ENCODE peak calls at places on chromosome 17, in six cellular contexts. One of them, this sample, is unnamed.
A peak's percentile ranks its signal among the peaks of the same experiment; 100 is the strongest.

GRCh38 chr17:42321555-42321954 is 33.3 kb downstream of the STAT5A start:
- DNase-seq in neural progenitor cell: no peak
- DNase-seq in left ventricle myocardium inferior: no peak
- DNase-seq in endothelial cell: no peak
- DNase-seq in mucosa of descending colon: no peak
- DNase-seq in fibroblast of the aortic adventitia: no peak
- DNase-seq in this sample: no peak

GRCh38 chr17:52159159-52159809 is 770 bp upstream of the CA10 start:
- DNase-seq in mucosa of descending colon: no peak
- DNase-seq in neural progenitor cell: no peak
- DNase-seq in left ventricle myocardium inferior: no peak
- DNase-seq in endothelial cell: no peak
- DNase-seq in fibroblast of the aortic adventitia: no peak
- DNase-seq in this sample: no peak

GRCh38 chr17:48570325-48571023 is 7.7 kb downstream of the HOXB4 start:
- DNase-seq in mucosa of descending colon: no peak
- DNase-seq in fibroblast of the aortic adventitia: peak; percentile 61
- DNase-seq in neural progenitor cell: no peak
- DNase-seq in endothelial cell: no peak
- DNase-seq in left ventricle myocardium inferior: no peak
- DNase-seq in this sample: no peak

GRCh38 chr17:10777890-10778289 is 26.0 kb downstream of the TMEM238L start:
- DNase-seq in neural progenitor cell: no peak
- DNase-seq in left ventricle myocardium inferior: no peak
- DNase-seq in endothelial cell: no peak
- DNase-seq in mucosa of descending colon: peak; percentile 58
- DNase-seq in fibroblast of the aortic adventitia: no peak
- DNase-seq in this sample: no peak

GRCh38 chr17:20925091-20925490 is 117.7 kb downstream of the USP22 start:
- DNase-seq in neural progenitor cell: no peak
- DNase-seq in fibroblast of the aortic adventitia: peak; percentile 48
- DNase-seq in endothelial cell: no peak
- DNase-seq in mucosa of descending colon: no peak
- DNase-seq in left ventricle myocardium inferior: no peak
- DNase-seq in this sample: peak; percentile 41

GRCh38 chr17:58783380-58783779 is 27.7 kb downstream of the PPM1E start:
- DNase-seq in left ventricle myocardium inferior: no peak
- DNase-seq in neural progenitor cell: no peak
- DNase-seq in mucosa of descending colon: no peak
- DNase-seq in endothelial cell: no peak
- DNase-seq in fibroblast of the aortic adventitia: peak; percentile 14
- DNase-seq in this sample: peak; percentile 2

GRCh38 chr17:3556905-3557767 is 476 bp downstream of the TRPV3 start:
- DNase-seq in mucosa of descending colon: no peak
- DNase-seq in neural progenitor cell: no peak
- DNase-seq in fibroblast of the aortic adventitia: peak; percentile 4
- DNase-seq in endothelial cell: no peak
- DNase-seq in left ventricle myocardium inferior: no peak
- DNase-seq in this sample: no peak

GRCh38 chr17:82317394-82318168 is at the start of gene CD7:
- DNase-seq in mucosa of descending colon: no peak
- DNase-seq in left ventricle myocardium inferior: no peak
- DNase-seq in endothelial cell: no peak
- DNase-seq in fibroblast of the aortic adventitia: no peak
- DNase-seq in neural progenitor cell: no peak
- DNase-seq in this sample: no peak

GRCh38 chr17:80838381-80839345 is 153.0 kb upstream of the CHMP6 start:
- DNase-seq in neural progenitor cell: peak; percentile 58
- DNase-seq in mucosa of descending colon: no peak
- DNase-seq in endothelial cell: no peak
- DNase-seq in fibroblast of the aortic adventitia: no peak
- DNase-seq in left ventricle myocardium inferior: peak; percentile 11
- DNase-seq in this sample: no peak

GRCh38 chr17:9971991-9972390 is 66.9 kb upstream of the RCVRN start:
- DNase-seq in mucosa of descending colon: peak; percentile 83
- DNase-seq in left ventricle myocardium inferior: peak; percentile 83
- DNase-seq in neural progenitor cell: no peak
- DNase-seq in fibroblast of the aortic adventitia: peak; percentile 55
- DNase-seq in endothelial cell: no peak
- DNase-seq in this sample: peak; percentile 75

GRCh38 chr17:79595471-79595870 is 15.4 kb downstream of the RBFOX3 start:
- DNase-seq in mucosa of descending colon: no peak
- DNase-seq in endothelial cell: no peak
- DNase-seq in fibroblast of the aortic adventitia: no peak
- DNase-seq in neural progenitor cell: no peak
- DNase-seq in left ventricle myocardium inferior: no peak
- DNase-seq in this sample: no peak

GRCh38 chr17:62188713-62189112 is 123.6 kb upstream of the MED13 start:
- DNase-seq in left ventricle myocardium inferior: no peak
- DNase-seq in neural progenitor cell: peak; percentile 20
- DNase-seq in endothelial cell: no peak
- DNase-seq in fibroblast of the aortic adventitia: peak; percentile 6
- DNase-seq in mucosa of descending colon: peak; percentile 74
- DNase-seq in this sample: peak; percentile 78

GRCh38 chr17:42117397-42118125 is 3.6 kb downstream of the KAT2A start:
- DNase-seq in left ventricle myocardium inferior: no peak
- DNase-seq in fibroblast of the aortic adventitia: no peak
- DNase-seq in mucosa of descending colon: no peak
- DNase-seq in endothelial cell: no peak
- DNase-seq in neural progenitor cell: no peak
- DNase-seq in this sample: no peak

GRCh38 chr17:64022631-64023063 is 2.2 kb upstream of the ICAM2 start:
- DNase-seq in endothelial cell: no peak
- DNase-seq in left ventricle myocardium inferior: no peak
- DNase-seq in neural progenitor cell: no peak
- DNase-seq in mucosa of descending colon: no peak
- DNase-seq in fibroblast of the aortic adventitia: no peak
- DNase-seq in this sample: no peak

GRCh38 chr17:82767041-82767754 is 15.3 kb downstream of the TBCD start:
- DNase-seq in neural progenitor cell: peak; percentile 76
- DNase-seq in fibroblast of the aortic adventitia: peak; percentile 36
- DNase-seq in mucosa of descending colon: peak; percentile 89
- DNase-seq in left ventricle myocardium inferior: no peak
- DNase-seq in endothelial cell: peak; percentile 67
- DNase-seq in this sample: peak; percentile 66

GRCh38 chr17:78343433-78344201 is 16.3 kb downstream of the SOCS3 start:
- DNase-seq in mucosa of descending colon: peak; percentile 59
- DNase-seq in neural progenitor cell: no peak
- DNase-seq in endothelial cell: no peak
- DNase-seq in left ventricle myocardium inferior: no peak
- DNase-seq in fibroblast of the aortic adventitia: no peak
- DNase-seq in this sample: peak; percentile 20

GRCh38 chr17:78568051-78568450 is 9.1 kb downstream of the DNAH17 start:
- DNase-seq in fibroblast of the aortic adventitia: no peak
- DNase-seq in endothelial cell: no peak
- DNase-seq in left ventricle myocardium inferior: no peak
- DNase-seq in neural progenitor cell: no peak
- DNase-seq in mucosa of descending colon: no peak
- DNase-seq in this sample: peak; percentile 13

GRCh38 chr17:4490109-4490591 is 8.5 kb upstream of the SPNS2 start:
- DNase-seq in left ventricle myocardium inferior: no peak
- DNase-seq in fibroblast of the aortic adventitia: no peak
- DNase-seq in neural progenitor cell: no peak
- DNase-seq in mucosa of descending colon: no peak
- DNase-seq in endothelial cell: no peak
- DNase-seq in this sample: no peak

GRCh38 chr17:66904760-66905637 is 59.5 kb upstream of the CACNG4 start:
- DNase-seq in neural progenitor cell: no peak
- DNase-seq in mucosa of descending colon: no peak
- DNase-seq in left ventricle myocardium inferior: peak; percentile 19
- DNase-seq in fibroblast of the aortic adventitia: peak; percentile 84
- DNase-seq in endothelial cell: no peak
- DNase-seq in this sample: peak; percentile 59

GRCh38 chr17:41959336-41960095 is 7.1 kb upstream of the CNP start:
- DNase-seq in endothelial cell: peak; percentile 65
- DNase-seq in left ventricle myocardium inferior: no peak
- DNase-seq in fibroblast of the aortic adventitia: peak; percentile 73
- DNase-seq in neural progenitor cell: peak; percentile 58
- DNase-seq in mucosa of descending colon: no peak
- DNase-seq in this sample: peak; percentile 75

DNA sequence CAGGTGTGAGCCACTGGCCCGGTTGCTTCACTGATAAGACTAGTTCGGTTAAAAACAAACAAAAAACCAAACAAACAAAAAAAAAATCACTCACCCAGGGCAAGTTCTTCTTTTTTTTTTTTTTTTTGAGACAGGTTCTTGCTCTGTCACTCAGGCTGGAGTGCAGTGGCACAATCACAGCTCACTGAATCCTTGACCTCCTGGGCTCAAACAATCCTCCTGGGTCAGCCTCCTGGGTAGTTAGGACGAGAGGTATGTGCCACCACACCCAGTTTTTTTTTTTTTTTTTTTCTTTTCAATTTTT is 119.5 kb upstream of the CORO6 start:
- DNase-seq in left ventricle myocardium inferior: no peak
- DNase-seq in mucosa of descending colon: no peak
- DNase-seq in neural progenitor cell: no peak
- DNase-seq in fibroblast of the aortic adventitia: no peak
- DNase-seq in endothelial cell: no peak
- DNase-seq in this sample: no peak
- TF ChIP-seq CTCF in left ventricle myocardium inferior: no peak
- TF ChIP-seq CTCF in mucosa of descending colon: no peak
- TF ChIP-seq CTCF in neural progenitor cell: no peak
- TF ChIP-seq CTCF in fibroblast of the aortic adventitia: no peak
- TF ChIP-seq CTCF in endothelial cell: no peak
- TF ChIP-seq CTCF in this sample: no peak

DNA sequence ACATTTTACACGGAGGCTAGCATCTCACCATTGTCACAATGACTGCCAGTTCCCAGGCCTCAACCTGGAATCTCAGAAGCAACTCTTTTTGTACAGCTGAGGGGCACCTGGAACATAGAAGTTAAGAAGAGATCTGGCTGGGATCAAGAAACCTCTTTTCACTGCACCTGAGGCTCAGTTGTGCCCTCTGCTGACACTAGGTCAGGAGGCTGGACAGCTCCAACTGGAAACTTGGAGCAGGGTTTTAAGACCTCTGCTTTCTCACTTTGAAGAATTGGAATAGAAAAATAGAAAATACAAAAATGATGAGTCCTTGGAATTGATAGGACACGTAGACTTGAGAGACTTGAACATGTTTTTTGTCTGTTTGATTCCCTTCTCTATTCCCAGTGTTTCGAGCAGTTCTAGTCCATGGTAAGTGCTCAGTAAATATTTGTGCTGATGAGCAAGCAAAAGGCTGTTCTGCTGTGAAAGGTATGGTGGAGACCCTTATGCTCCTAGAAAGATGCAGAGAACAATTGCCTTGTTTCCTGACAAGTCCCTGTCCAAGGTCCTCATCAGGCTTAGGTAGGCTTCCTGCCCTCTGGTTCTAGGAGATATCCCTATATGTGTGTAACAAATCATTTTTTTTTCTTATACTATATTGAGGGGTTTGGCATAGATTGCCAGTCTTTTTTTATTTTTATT is 13.6 kb upstream of the PPM1D start:
- DNase-seq in left ventricle myocardium inferior: no peak
- DNase-seq in fibroblast of the aortic adventitia: peak; percentile 18
- DNase-seq in mucosa of descending colon: peak; percentile 11
- DNase-seq in endothelial cell: peak; percentile 30
- DNase-seq in neural progenitor cell: peak; percentile 54
- DNase-seq in this sample: peak; percentile 44
- TF ChIP-seq CTCF in left ventricle myocardium inferior: peak; percentile 43
- TF ChIP-seq CTCF in fibroblast of the aortic adventitia: peak; percentile 26
- TF ChIP-seq CTCF in mucosa of descending colon: no peak
- TF ChIP-seq CTCF in endothelial cell: no peak
- TF ChIP-seq CTCF in neural progenitor cell: peak; percentile 53
- TF ChIP-seq CTCF in this sample: peak; percentile 54

DNA sequence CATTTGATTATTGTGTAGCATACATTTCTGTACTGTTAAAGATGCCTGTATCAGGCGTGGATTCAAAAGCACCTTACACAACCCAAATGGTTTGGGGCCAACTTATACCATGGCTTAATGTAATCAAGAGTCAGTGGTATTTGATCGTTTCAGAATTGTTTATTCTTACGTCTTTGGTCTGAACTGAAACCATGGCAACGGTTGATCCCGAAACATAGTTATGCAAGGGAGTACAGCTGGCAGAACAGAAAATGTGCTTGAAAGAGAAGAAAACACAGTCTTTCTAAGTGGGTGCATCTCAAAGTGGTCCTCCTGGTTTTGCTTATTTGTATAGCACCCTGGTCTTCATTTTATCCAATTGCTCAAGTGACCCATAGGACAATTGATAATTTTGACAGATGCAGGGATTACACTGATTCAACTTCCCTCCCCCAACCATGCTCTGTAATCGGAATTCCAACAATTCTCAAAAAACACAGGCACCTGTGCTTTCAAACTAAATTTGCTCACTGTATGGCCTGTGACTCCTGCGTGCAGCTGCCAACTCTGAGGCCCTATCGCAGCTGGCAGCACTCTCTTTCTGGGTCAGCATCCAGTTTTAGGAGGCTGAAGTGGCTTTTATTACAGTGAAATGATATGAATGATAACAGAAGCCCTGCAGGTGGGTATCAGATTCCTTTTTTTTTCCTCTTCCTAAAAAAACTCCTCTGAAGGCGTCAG is 76.9 kb upstream of the AXIN2 start:
- DNase-seq in endothelial cell: no peak
- DNase-seq in fibroblast of the aortic adventitia: peak; percentile 27
- DNase-seq in neural progenitor cell: no peak
- DNase-seq in left ventricle myocardium inferior: no peak
- DNase-seq in mucosa of descending colon: no peak
- DNase-seq in this sample: peak; percentile 88
- TF ChIP-seq CTCF in endothelial cell: no peak
- TF ChIP-seq CTCF in fibroblast of the aortic adventitia: no peak
- TF ChIP-seq CTCF in neural progenitor cell: no peak
- TF ChIP-seq CTCF in left ventricle myocardium inferior: no peak
- TF ChIP-seq CTCF in mucosa of descending colon: no peak
- TF ChIP-seq CTCF in this sample: no peak

DNA sequence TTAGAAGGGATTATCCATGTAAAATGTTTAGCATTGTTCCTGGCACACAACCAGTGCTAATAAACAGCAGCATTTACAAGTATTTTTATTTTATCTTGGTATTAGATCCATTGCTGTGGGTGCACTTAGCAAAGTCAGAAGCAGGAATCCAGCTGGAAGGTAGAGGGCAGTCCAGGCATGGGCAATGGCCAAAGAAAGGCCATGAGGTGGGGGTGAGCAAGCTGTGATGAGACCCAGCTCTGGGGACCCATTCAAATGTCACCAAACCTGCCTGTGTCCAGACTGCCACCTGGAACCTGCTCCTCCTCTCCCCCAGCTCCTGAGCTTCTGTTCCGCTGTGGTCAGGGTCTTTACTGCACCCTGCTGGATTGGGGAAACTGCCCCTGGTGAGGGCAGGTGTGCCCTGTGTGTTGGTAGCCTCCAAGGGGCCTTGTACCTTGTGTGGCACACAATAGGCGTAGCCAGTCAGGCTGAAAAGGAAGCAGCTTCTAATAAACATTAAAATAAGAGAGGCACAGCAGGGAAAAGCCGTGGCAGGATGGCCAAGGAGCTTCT is 118.0 kb upstream of the CRHR1 start:
- DNase-seq in endothelial cell: no peak
- DNase-seq in mucosa of descending colon: no peak
- DNase-seq in fibroblast of the aortic adventitia: no peak
- DNase-seq in left ventricle myocardium inferior: no peak
- DNase-seq in neural progenitor cell: peak; percentile 39
- DNase-seq in this sample: no peak
- TF ChIP-seq CTCF in endothelial cell: no peak
- TF ChIP-seq CTCF in mucosa of descending colon: no peak
- TF ChIP-seq CTCF in fibroblast of the aortic adventitia: no peak
- TF ChIP-seq CTCF in left ventricle myocardium inferior: no peak
- TF ChIP-seq CTCF in neural progenitor cell: peak; percentile 47
- TF ChIP-seq CTCF in this sample: no peak